ENCODE peak calls at places on chromosomes 3 and 15, in seven cellular contexts. L is GM23338, Z is fibroblast of lung, S is HepG2, Y is endothelial cell of umbilical vein, O is DND-41, N is astrocyte. F is an unnamed sample.
A peak's percentile ranks its signal among the peaks of the same experiment; 100 is the strongest.

GRCh38 chr15:73957276-73957675 is 31.0 kb downstream of the LOXL1 start:
- DNase-seq in Y (no peak), O (no peak), Z (no peak), S (no peak), N (no peak), L (no peak), F (peak; percentile 48)

GRCh38 chr3:133797396-133798105 is 8.1 kb upstream of the SRPRB start:
- DNase-seq in O (no peak), Y (no peak), N (no peak), L (no peak), S (no peak), Z (no peak), F (peak; percentile 20)

GRCh38 chr15:88542342-88542733 is 4.1 kb downstream of the DET1 start:
- DNase-seq in N (no peak), S (no peak), Z (no peak), O (no peak), Y (no peak), L (no peak), F (no peak)

GRCh38 chr3:127034195-127034989 is 51.5 kb downstream of the PLXNA1 start:
- DNase-seq in L (no peak), Y (no peak), O (no peak), Z (no peak), N (no peak), S (no peak), F (no peak)

GRCh38 chr3:107271787-107272387 is 105.4 kb upstream of the CCDC54 start:
- DNase-seq in N (peak; percentile 31), Z (peak; percentile 70), O (no peak), L (peak; percentile 76), S (peak; percentile 18), Y (peak; percentile 36), F (peak; percentile 35)

GRCh38 chr3:15636028-15636709 is 34.6 kb downstream of the BTD start:
- DNase-seq in O (peak; percentile 64), Y (peak; percentile 96), L (no peak), N (peak; percentile 96), Z (peak; percentile 89), S (no peak), F (peak; percentile 17)

GRCh38 chr3:194405756-194406155 is 6.7 kb upstream of the GP5 start:
- DNase-seq in N (peak; percentile 31), Z (no peak), O (no peak), L (no peak), Y (no peak), S (no peak), F (no peak)

GRCh38 chr15:76904461-76905012 is 603 bp downstream of the SCAPER start:
- DNase-seq in S (peak; percentile 28), Y (peak; percentile 42), O (peak; percentile 55), Z (no peak), L (peak; percentile 76), N (no peak), F (peak; percentile 49)

GRCh38 chr3:18444597-18445420 is 19.7 kb upstream of the SATB1 start:
- DNase-seq in Z (peak; percentile 50), L (peak; percentile 77), Y (peak; percentile 35), O (peak; percentile 82), S (peak; percentile 3), N (no peak), F (peak; percentile 47)

GRCh38 chr15:41122849-41123248 is 6.8 kb upstream of the INO80 start:
- DNase-seq in Y (no peak), S (no peak), O (no peak), N (no peak), L (no peak), Z (no peak), F (no peak)

GRCh38 chr3:4935347-4935746 is 43.9 kb upstream of the BHLHE40 start:
- DNase-seq in O (no peak), Z (no peak), Y (no peak), N (peak; percentile 54), L (no peak), S (no peak), F (peak; percentile 72)

GRCh38 chr3:178895178-178895789 is 176.3 kb downstream of the ZMAT3 start:
- DNase-seq in L (no peak), Y (no peak), N (no peak), O (no peak), Z (no peak), S (no peak), F (no peak)

GRCh38 chr3:149706905-149707304 is 45.4 kb downstream of the COMMD2 start:
- DNase-seq in O (no peak), Y (peak; percentile 68), L (peak; percentile 54), N (no peak), Z (peak; percentile 86), S (no peak), F (no peak)

GRCh38 chr3:125042725-125043406 is 12.9 kb downstream of the HEG1 start:
- DNase-seq in S (no peak), N (no peak), Z (peak; percentile 76), O (no peak), L (no peak), Y (peak; percentile 64), F (no peak)

GRCh38 chr15:79364571-79365240 is 53.8 kb downstream of the TMED3 start:
- DNase-seq in S (no peak), Z (no peak), N (no peak), O (no peak), Y (no peak), L (no peak), F (no peak)

GRCh38 chr15:77634266-77634962 is 1.7 kb upstream of the LINGO1 start:
- DNase-seq in S (peak; percentile 46), O (peak; percentile 43), L (peak; percentile 94), N (peak; percentile 22), Z (peak; percentile 46), Y (peak; percentile 48), F (peak; percentile 42)

GRCh38 chr3:193772389-193772788 is 179.4 kb downstream of the OPA1 start:
- DNase-seq in L (no peak), Z (no peak), S (peak; percentile 36), O (no peak), Y (no peak), N (no peak), F (no peak)

GRCh38 chr3:142027713-142028112 is 121.6 kb downstream of the TFDP2 start:
- DNase-seq in O (peak; percentile 59), N (peak; percentile 36), L (peak; percentile 49), Z (peak; percentile 19), Y (peak; percentile 64), S (no peak), F (peak; percentile 60)

GRCh38 chr3:170907519-170908234 is 760 bp downstream of the EIF5A2 start:
- DNase-seq in L (no peak), Z (peak; percentile 39), S (peak; percentile 9), O (no peak), Y (peak; percentile 27), N (peak; percentile 14), F (peak; percentile 7)

GRCh38 chr3:14429237-14429636 is 26.8 kb downstream of the SLC6A6 start:
- DNase-seq in O (no peak), S (no peak), Y (no peak), L (no peak), N (no peak), Z (no peak), F (no peak)

GRCh38 chr15:93031103-93031464 is 57.9 kb downstream of the RGMA start:
- DNase-seq in O (no peak), S (no peak), Z (no peak), L (peak; percentile 30), Y (no peak), N (no peak), F (no peak)

GRCh38 chr15:37872661-37873060 is 61.8 kb upstream of the TMCO5A start:
- DNase-seq in N (no peak), O (no peak), Y (no peak), Z (peak; percentile 28), S (no peak), L (no peak), F (no peak)

GRCh38 chr3:140974900-140975299 is 33.3 kb downstream of the SLC25A36 start:
- DNase-seq in Z (no peak), N (no peak), O (no peak), Y (no peak), L (no peak), S (no peak), F (no peak)

DNA sequence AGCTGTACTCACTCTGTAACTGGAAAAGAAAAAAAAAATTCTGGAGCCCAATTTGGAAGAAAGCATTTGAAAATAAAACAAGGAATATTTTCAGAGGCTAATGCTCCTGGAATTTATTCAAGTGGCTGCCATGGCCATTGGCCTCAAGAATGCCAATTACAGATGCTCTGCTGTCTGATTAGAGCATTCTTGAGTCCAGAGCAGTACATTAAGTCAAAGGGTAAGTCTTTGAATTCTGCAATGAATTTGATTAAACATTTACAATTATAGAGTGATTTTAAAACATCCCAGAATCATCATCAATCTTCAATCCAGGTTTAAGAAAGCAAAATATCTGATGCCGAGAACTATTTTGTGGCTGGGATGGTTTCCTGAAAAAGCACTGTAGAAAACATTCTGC is 146.1 kb upstream of the SEMA6D start:
- DNase-seq in N (peak; percentile 53), Z (no peak), Y (no peak), O (no peak), S (no peak), L (no peak), F (no peak)
- H3K4me2 ChIP-seq in N (no peak overlapping the region), Z (no peak overlapping the region), Y (no peak overlapping the region), O (no peak overlapping the region), S (no peak overlapping the region), L (no peak overlapping the region), F (no peak overlapping the region)

GRCh38 chr3:32868719-32869512 is 51.1 kb downstream of the TRIM71 start:
- DNase-seq in S (no peak), N (no peak), L (peak; percentile 59), Z (no peak), Y (no peak), O (no peak), F (no peak)
- H3K4me1 ChIP-seq in S (peaks cover 89% of the 10 kb centered on the region), N (no peaks in the 10 kb centered on the region), L (peaks cover 90% of the 10 kb centered on the region), Z (no peaks in the 10 kb centered on the region), Y (no peaks in the 10 kb centered on the region), O (peaks cover 9% of the 10 kb centered on the region), F (peaks cover 4% of the 10 kb centered on the region)

GRCh38 chr3:54122802-54123537 is 618 bp downstream of the CACNA2D3 start:
- DNase-seq in S (no peak), O (no peak), Y (no peak), Z (no peak), N (no peak), L (peak; percentile 55), F (peak; percentile 1)
- TF ChIP-seq EZH2 in S (no peak), O (no peak), Y (peak; percentile 76), Z (peak; percentile 65), N (peak; percentile 46), L (peak; percentile 54), F (peak; percentile 35)

GRCh38 chr3:129017531-129017899 is 16.4 kb downstream of the EFCC1 start:
- DNase-seq in N (no peak), O (no peak), Z (no peak), Y (no peak), L (no peak), S (no peak), F (no peak)

GRCh38 chr3:129019266-129019665 is 18.2 kb downstream of the EFCC1 start:
- DNase-seq in Y (no peak), S (no peak), O (no peak), Z (no peak), L (no peak), N (no peak), F (no peak)

GRCh38 chr3:129018271-129018670 is 17.2 kb downstream of the EFCC1 start:
- DNase-seq in S (no peak), Y (no peak), N (no peak), L (no peak), Z (no peak), O (no peak), F (no peak)

GRCh38 chr3:129016725-129017530 is 15.8 kb downstream of the EFCC1 start:
- DNase-seq in Y (no peak), O (no peak), L (no peak), N (peak; percentile 18), Z (peak; percentile 22), S (no peak), F (no peak)

DNA sequence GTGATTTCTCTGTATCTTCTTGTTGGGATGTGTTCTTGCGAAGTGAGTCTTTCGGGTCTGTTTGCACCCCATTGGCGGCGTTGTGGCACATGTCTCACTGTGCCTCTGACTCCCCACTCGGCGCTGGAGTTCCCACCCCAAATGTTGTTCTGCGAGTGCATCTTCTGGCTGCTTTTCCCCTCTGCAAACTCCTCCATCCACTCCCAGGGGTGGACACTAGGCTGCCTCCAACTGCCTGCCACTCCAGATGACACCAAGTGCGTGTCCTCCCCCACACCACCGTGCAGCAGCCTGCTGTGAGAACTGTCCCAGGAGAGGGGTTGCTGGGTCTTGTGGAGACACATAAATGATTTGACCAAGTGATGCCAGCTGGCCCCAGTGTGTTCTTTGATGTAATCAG is 17.6 kb downstream of the EFCC1 start:
- DNase-seq in Z (no peak), L (no peak), N (no peak), S (no peak), O (no peak), Y (no peak), F (no peak)
- H3K4me2 ChIP-seq in Z (no peak overlapping the region), L (no peak overlapping the region), N (no peak overlapping the region), S (no peak overlapping the region), O (no peak overlapping the region), Y (no peak overlapping the region), F (no peak overlapping the region)